ENCODE peak calls at places on chromosome 10, in five cellular contexts. N is NCI-H1092 treated with DMSO at 0.1 percent for 48 hours, P is BJ, X is fibroblast of lung, A is endodermal cell. B is an unnamed sample.

GRCh38 chr10:46555713-46556514 is 544 bp downstream of the GPRIN2 start:
- DNase-seq in N (no peak), P (no peak), X (no peak), A (peak), B (peak)

GRCh38 chr10:89414879-89415821 is 782 bp downstream of the IFIT5 start:
- DNase-seq in N (peak), P (no peak), X (peak), A (peak), B (peak)

GRCh38 chr10:125859128-125859817 is 21.8 kb downstream of the DHX32 start:
- DNase-seq in N (peak), P (no peak), X (no peak), A (no peak), B (no peak)

GRCh38 chr10:49617281-49618020 is 3.6 kb downstream of the CHAT start:
- DNase-seq in N (no peak), P (no peak), X (no peak), A (peak), B (no peak)

GRCh38 chr10:3445688-3446087 is 273.1 kb upstream of the PITRM1 start:
- DNase-seq in N (no peak), P (no peak), X (peak), A (no peak), B (no peak)

GRCh38 chr10:76210241-76210640 is 778.8 kb downstream of the LRMDA start:
- DNase-seq in N (no peak), P (no peak), X (no peak), A (no peak), B (no peak)

GRCh38 chr10:48215983-48216505 is 58.5 kb downstream of the FRMPD2 start:
- DNase-seq in N (no peak), P (no peak), X (no peak), A (no peak), B (no peak)

GRCh38 chr10:17816208-17816607 is 7.1 kb downstream of the MRC1 start:
- DNase-seq in N (no peak), P (no peak), X (no peak), A (no peak), B (no peak)

GRCh38 chr10:1609038-1609411 is 128.3 kb downstream of the ADARB2 start:
- DNase-seq in N (no peak), P (no peak), X (no peak), A (no peak), B (no peak)

GRCh38 chr10:92493362-92493761 is 80.5 kb downstream of the IDE start:
- DNase-seq in N (no peak), P (no peak), X (no peak), A (no peak), B (no peak)